ENCODE peak calls at places on chromosomes 4 and X, in four cellular contexts. X is dorsolateral prefrontal cortex, R is transverse colon, H is psoas muscle. S is an unnamed sample.
A peak's percentile ranks its signal among the peaks of the same experiment; 100 is the strongest.

GRCh38 chrX:45344597-45344996 is 143.9 kb upstream of the DIPK2B start:
- DNase-seq in R (no peak), H (no peak), X (no peak), S (no peak)

GRCh38 chrX:1778817-1779216 is 164.0 kb downstream of the ASMT start:
- DNase-seq in X (no peak), H (no peak), R (no peak), S (no peak)

GRCh38 chr4:183030823-183031222 is 68.2 kb upstream of the WWC2 start:
- DNase-seq in R (no peak), X (no peak), H (no peak), S (no peak)

GRCh38 chr4:71941001-71941400 is 90.8 kb upstream of the NPFFR2 start:
- DNase-seq in H (no peak), R (peak; percentile 8), X (no peak), S (no peak)

GRCh38 chr4:47668810-47669408 is 169.0 kb downstream of the CORIN start:
- DNase-seq in H (no peak), X (no peak), R (no peak), S (peak; percentile 12)

GRCh38 chr4:89064848-89065247 is 7.9 kb upstream of the FAM13A start:
- DNase-seq in X (no peak), H (no peak), R (no peak), S (no peak)

GRCh38 chr4:173231916-173232315 is 63.3 kb downstream of the GALNT7 start:
- DNase-seq in R (no peak), X (no peak), H (no peak), S (no peak)

GRCh38 chr4:38046735-38047487 is 86.7 kb downstream of the PTTG2 start:
- DNase-seq in R (no peak), H (no peak), X (no peak), S (no peak)

GRCh38 chr4:20403317-20403716 is 151.6 kb downstream of the SLIT2 start:
- DNase-seq in X (no peak), H (no peak), R (no peak), S (no peak)

GRCh38 chr4:87589531-87589930 is 18.8 kb upstream of the DSPP start:
- DNase-seq in X (no peak), H (no peak), R (no peak), S (no peak)

GRCh38 chr4:2932951-2933565 is 30.1 kb downstream of the NOP14 start:
- DNase-seq in X (no peak), H (no peak), R (no peak), S (peak; percentile 46)

GRCh38 chrX:154592505-154592904 is 7.6 kb downstream of the CTAG1A start:
- DNase-seq in R (no peak), X (no peak), H (no peak), S (no peak)

GRCh38 chrX:78527263-78527662 is 131.9 kb downstream of the RTL3 start:
- DNase-seq in R (no peak), X (no peak), H (no peak), S (no peak)

GRCh38 chr4:170868191-170868590 is 778.4 kb upstream of the AADAT start:
- DNase-seq in X (no peak), R (no peak), H (no peak), S (no peak)

GRCh38 chr4:56425518-56425917 is 9.9 kb downstream of the PPAT start:
- DNase-seq in R (no peak), H (no peak), X (no peak), S (no peak)

GRCh38 chr4:28402751-28403150 is 1542.1 kb downstream of the STIM2 start:
- DNase-seq in X (no peak), R (no peak), H (no peak), S (no peak)

GRCh38 chr4:3703677-3704521 is 62.3 kb upstream of the ADRA2C start:
- DNase-seq in H (no peak), X (no peak), R (no peak), S (no peak)

GRCh38 chr4:185344743-185345538 is 50.8 kb downstream of the LRP2BP start:
- DNase-seq in H (no peak), R (no peak), X (no peak), S (peak; percentile 57)

GRCh38 chr4:37014584-37014983 is 230.0 kb upstream of the NWD2 start:
- DNase-seq in R (no peak), X (no peak), H (no peak), S (no peak)

GRCh38 chr4:5824635-5825034 is 68.3 kb downstream of the CRMP1 start:
- DNase-seq in X (no peak), R (no peak), H (no peak), S (no peak)

GRCh38 chrX:78455901-78456300 is 128.5 kb upstream of the CYSLTR1 start:
- DNase-seq in H (no peak), R (no peak), X (no peak), S (no peak)

GRCh38 chr4:177051473-177052060 is 258.1 kb upstream of the NEIL3 start:
- DNase-seq in H (no peak), R (peak; percentile 7), X (no peak), S (no peak)

GRCh38 chrX:34891391-34891790 is 51.2 kb upstream of the FAM47B start:
- DNase-seq in X (no peak), R (no peak), H (no peak), S (no peak)

GRCh38 chr4:94452476-94453300 is 946 bp downstream of the PDLIM5 start:
- DNase-seq in H (peak; percentile 83), R (peak; percentile 92), X (peak; percentile 35), S (peak; percentile 40)

GRCh38 chr4:44985938-44986337 is 259.6 kb upstream of the GNPDA2 start:
- DNase-seq in X (no peak), R (no peak), H (no peak), S (no peak)

GRCh38 chrX:44507292-44507691 is 35.4 kb downstream of the FUNDC1 start:
- DNase-seq in R (no peak), H (no peak), X (no peak), S (no peak)

GRCh38 chr4:12403175-12403574 is 974.5 kb upstream of the HS3ST1 start:
- DNase-seq in R (no peak), H (no peak), X (no peak), S (no peak)
- H3K4me3 ChIP-seq in R (no peak overlapping the region), H (no peak overlapping the region), X (no peak overlapping the region), S (no peak overlapping the region)

GRCh38 chr4:121943941-121944340 is 7.9 kb downstream of the TRPC3 start:
- DNase-seq in R (no peak), H (no peak), X (no peak), S (no peak)
- TF ChIP-seq CTCF in R (no peak), H (no peak), X (no peak), S (peak; percentile 73)

GRCh38 chr4:101850698-101851097 is 60.2 kb downstream of the BANK1 start:
- DNase-seq in R (no peak), X (no peak), H (no peak), S (no peak)
- H3K4me3 ChIP-seq in R (no peak overlapping the region), X (no peak overlapping the region), H (no peak overlapping the region), S (no peak overlapping the region)

DNA sequence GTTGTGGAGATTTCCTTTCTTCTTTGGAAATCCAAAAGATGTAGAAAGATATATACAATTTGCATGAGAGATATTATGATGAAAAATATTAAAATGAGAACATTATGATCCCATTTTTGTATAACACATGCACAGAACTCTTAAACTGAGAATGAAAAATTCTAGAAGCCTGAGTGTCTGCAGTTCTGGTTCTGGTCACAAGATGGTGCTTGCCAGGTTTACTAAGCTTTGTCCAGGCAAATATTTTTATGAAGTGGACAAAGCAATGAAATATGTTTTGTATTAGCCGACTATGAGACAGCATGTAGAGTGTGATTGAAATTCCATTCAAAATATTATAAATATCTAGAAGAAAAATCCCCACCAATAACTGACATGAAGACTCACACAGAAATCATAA is 2.2 kb downstream of the PWWP3B start:
- DNase-seq in R (no peak), H (no peak), X (peak; percentile 8), S (no peak)
- TF ChIP-seq CTCF in R (peak; percentile 34), H (peak; percentile 56), X (peak; percentile 60), S (peak; percentile 35)

DNA sequence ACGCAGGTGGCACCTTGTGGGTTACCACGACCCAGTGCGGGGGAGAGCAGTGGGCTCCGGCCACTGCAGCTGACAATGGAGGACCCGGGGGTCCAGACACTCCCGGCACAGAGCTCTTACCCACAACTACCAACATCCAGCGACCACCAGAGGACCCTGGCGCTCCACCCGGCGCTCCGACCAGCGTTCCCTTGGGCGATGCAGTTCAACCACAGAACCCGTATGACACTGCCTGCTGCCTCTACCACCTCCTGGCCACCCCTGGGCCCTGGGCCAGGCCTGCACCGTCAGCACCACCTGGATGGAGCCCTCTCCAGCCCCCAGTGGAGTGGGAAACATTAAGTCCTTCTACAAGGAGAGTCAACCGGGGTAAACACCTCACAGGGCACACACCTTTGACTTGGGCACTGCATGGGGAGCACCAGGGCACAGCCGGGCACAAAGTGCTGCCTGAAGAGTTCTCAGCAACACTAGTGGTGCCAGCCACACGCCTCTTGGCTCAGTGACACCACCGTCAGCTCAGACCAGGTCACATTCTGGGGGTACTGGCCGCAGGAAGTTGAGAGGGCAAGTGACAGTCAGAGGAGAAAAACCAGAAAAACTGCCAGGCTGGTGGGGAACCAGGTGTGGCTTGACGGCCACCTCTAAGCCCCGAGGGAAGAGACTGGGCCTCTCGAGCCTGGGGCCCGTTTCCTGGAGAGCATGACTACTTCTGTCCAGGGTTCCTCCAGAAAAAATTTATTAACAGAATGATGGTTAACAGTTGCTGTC is 2.6 kb downstream of the CTBP1 start:
- DNase-seq in R (peak; percentile 30), X (no peak), H (peak; percentile 20), S (peak; percentile 29)
- H3K4me3 ChIP-seq in R (no peak overlapping the region), X (peak overlapping the region; percentile 17), H (peak overlapping the region; percentile 84), S (peak overlapping the region; percentile 90)

GRCh38 chr4:39718366-39719323 is 20.7 kb downstream of the UBE2K start:
- DNase-seq in R (no peak), X (no peak), H (no peak), S (no peak)
- TF ChIP-seq CTCF in R (no peak), X (no peak), H (no peak), S (no peak)

GRCh38 chr4:141134051-141134450 is 782 bp upstream of the RNF150 start:
- DNase-seq in H (no peak), X (no peak), R (no peak), S (no peak)

GRCh38 chr4:141130947-141131545 is 2.2 kb downstream of the RNF150 start:
- DNase-seq in X (no peak), R (no peak), H (no peak), S (no peak)

GRCh38 chr4:141132689-141133145 is 552 bp downstream of the RNF150 start:
- DNase-seq in R (peak; percentile 7), H (peak; percentile 32), X (peak; percentile 23), S (no peak)

GRCh38 chr4:141133146-141134006 is at the start of gene RNF150:
- DNase-seq in H (peak; percentile 69), X (peak; percentile 74), R (peak; percentile 58), S (peak; percentile 69)

GRCh38 chr4:141131738-141132688 is 1.3 kb downstream of the RNF150 start:
- DNase-seq in R (peak; percentile 10), X (peak; percentile 42), H (peak; percentile 24), S (peak; percentile 18)
- H3K4me3 ChIP-seq in R (peak overlapping the region; percentile 36), X (peak overlapping the region; percentile 64), H (peak overlapping the region; percentile 93), S (peak overlapping the region; percentile 58)